ENCODE peak calls at places on chromosomes 4 and X, in seven cellular contexts. C, S, H, Y, N, E and W are unnamed samples.
A peak's percentile ranks its signal among the peaks of the same experiment; 100 is the strongest.

GRCh38 chr4:90127223-90127705 is at the start of gene CCSER1:
- DNase-seq in E (peak; percentile 75), H (peak; percentile 72), S (peak; percentile 80), C (peak; percentile 71), Y (no peak), N (no peak), W (peak; percentile 41)

GRCh38 chr4:26491449-26492170 is 1.3 kb upstream of the CCKAR start:
- DNase-seq in N (no peak), Y (no peak), S (no peak), C (no peak), H (no peak), E (no peak), W (no peak)

GRCh38 chrX:22246620-22247019 is 26.1 kb upstream of the CBLL2 start:
- DNase-seq in E (no peak), H (no peak), S (no peak), Y (no peak), C (no peak), N (no peak), W (no peak)

GRCh38 chr4:41532880-41533279 is 5.1 kb upstream of the LIMCH1 start:
- DNase-seq in E (no peak), H (no peak), Y (no peak), N (no peak), S (no peak), C (no peak), W (no peak)

GRCh38 chr4:148901075-148901705 is 459.0 kb upstream of the NR3C2 start:
- DNase-seq in N (no peak), Y (no peak), C (no peak), S (peak; percentile 72), H (no peak), E (no peak), W (no peak)

GRCh38 chrX:146278381-146278780 is 460.8 kb downstream of the SLITRK2 start:
- DNase-seq in H (no peak), S (peak; percentile 66), E (peak; percentile 6), C (peak; percentile 15), Y (no peak), N (no peak), W (peak; percentile 0)

GRCh38 chr4:2803624-2804448 is 11.0 kb downstream of the SH3BP2 start:
- DNase-seq in Y (no peak), C (no peak), E (no peak), N (no peak), H (peak; percentile 73), S (no peak), W (no peak)

GRCh38 chrX:121479406-121479805 is 432.0 kb downstream of the GLUD2 start:
- DNase-seq in H (no peak), E (peak; percentile 6), C (no peak), Y (no peak), N (no peak), S (no peak), W (no peak)

GRCh38 chrX:133444952-133445831 is 29.9 kb upstream of the GPC4 start:
- DNase-seq in N (no peak), S (peak; percentile 83), H (no peak), E (no peak), Y (no peak), C (no peak), W (no peak)